ENCODE peak calls at places on chromosomes 5 and 9, in five cellular contexts. Q is stomach, D is suprapubic skin, O is upper lobe of right lung, G is cardiac muscle cell. F is an unnamed sample.

GRCh38 chr5:158154226-158155005 is 295.5 kb upstream of the CLINT1 start:
- DNase-seq in O (no peak), D (no peak), G (no peak), Q (no peak), F (no peak)

GRCh38 chr5:115758356-115758755 is 58.1 kb downstream of the CDO1 start:
- DNase-seq in O (no peak), D (no peak), Q (no peak), G (no peak), F (no peak)

GRCh38 chr5:112681481-112681908 is 56.2 kb upstream of the APC start:
- DNase-seq in Q (no peak), G (no peak), D (no peak), O (no peak), F (no peak)

GRCh38 chr5:110536120-110537115 is 190.1 kb downstream of the TMEM232 start:
- DNase-seq in O (no peak), Q (no peak), D (no peak), G (no peak), F (no peak)

GRCh38 chr5:38465045-38465444 is 91.4 kb downstream of the LIFR start:
- DNase-seq in O (no peak), Q (no peak), D (no peak), G (no peak), F (no peak)

GRCh38 chr9:88532320-88532719 is 2.7 kb upstream of the NXNL2 start:
- DNase-seq in G (peak), D (no peak), O (no peak), Q (no peak), F (peak)

GRCh38 chr9:127780126-127780885 is 1.8 kb upstream of the SH2D3C start:
- DNase-seq in O (no peak), D (no peak), G (no peak), Q (no peak), F (peak)

GRCh38 chr5:164472150-164472549 is 966.7 kb downstream of the MAT2B start:
- DNase-seq in Q (no peak), G (peak), D (no peak), O (no peak), F (no peak)

GRCh38 chr9:88697764-88698436 is 162.9 kb downstream of the NXNL2 start:
- DNase-seq in G (no peak), Q (no peak), D (no peak), O (no peak), F (no peak)

GRCh38 chr5:113040672-113041071 is 64.1 kb downstream of the DCP2 start:
- DNase-seq in D (no peak), Q (no peak), G (no peak), O (no peak), F (no peak)

GRCh38 chr9:14075218-14075617 is 238.7 kb downstream of the NFIB start:
- DNase-seq in Q (no peak), O (no peak), G (no peak), D (no peak), F (no peak)

GRCh38 chr5:177592010-177592834 is at the start of gene TMED9:
- DNase-seq in D (peak), G (peak), Q (peak), O (peak), F (peak)

GRCh38 chr9:2418619-2419018 is 203.0 kb upstream of the VLDLR start:
- DNase-seq in D (no peak), G (no peak), Q (no peak), O (no peak), F (no peak)

GRCh38 chr9:80025131-80025530 is 453.4 kb downstream of the TLE4 start:
- DNase-seq in G (no peak), Q (no peak), D (no peak), O (no peak), F (no peak)

GRCh38 chr5:91182763-91183162 is 200.4 kb downstream of the ARRDC3 start:
- DNase-seq in Q (no peak), O (no peak), D (no peak), G (no peak), F (no peak)

GRCh38 chr5:10018670-10019069 is 231.0 kb downstream of the ATPSCKMT start:
- DNase-seq in Q (no peak), O (no peak), D (no peak), G (no peak), F (no peak)

GRCh38 chr9:20662156-20662555 is 21.9 kb upstream of the FOCAD start:
- DNase-seq in O (no peak), G (no peak), Q (no peak), D (no peak), F (no peak)

GRCh38 chr9:124139001-124139400 is 118.7 kb upstream of the NEK6 start:
- DNase-seq in O (no peak), D (no peak), Q (no peak), G (no peak), F (no peak)

GRCh38 chr5:121967187-121967586 is 5.4 kb downstream of the SRFBP1 start:
- DNase-seq in O (no peak), G (no peak), D (no peak), Q (no peak), F (no peak)

GRCh38 chr9:136527721-136528710 is 17.8 kb downstream of the NOTCH1 start:
- DNase-seq in D (no peak), O (no peak), Q (peak), G (no peak), F (no peak)

DNA sequence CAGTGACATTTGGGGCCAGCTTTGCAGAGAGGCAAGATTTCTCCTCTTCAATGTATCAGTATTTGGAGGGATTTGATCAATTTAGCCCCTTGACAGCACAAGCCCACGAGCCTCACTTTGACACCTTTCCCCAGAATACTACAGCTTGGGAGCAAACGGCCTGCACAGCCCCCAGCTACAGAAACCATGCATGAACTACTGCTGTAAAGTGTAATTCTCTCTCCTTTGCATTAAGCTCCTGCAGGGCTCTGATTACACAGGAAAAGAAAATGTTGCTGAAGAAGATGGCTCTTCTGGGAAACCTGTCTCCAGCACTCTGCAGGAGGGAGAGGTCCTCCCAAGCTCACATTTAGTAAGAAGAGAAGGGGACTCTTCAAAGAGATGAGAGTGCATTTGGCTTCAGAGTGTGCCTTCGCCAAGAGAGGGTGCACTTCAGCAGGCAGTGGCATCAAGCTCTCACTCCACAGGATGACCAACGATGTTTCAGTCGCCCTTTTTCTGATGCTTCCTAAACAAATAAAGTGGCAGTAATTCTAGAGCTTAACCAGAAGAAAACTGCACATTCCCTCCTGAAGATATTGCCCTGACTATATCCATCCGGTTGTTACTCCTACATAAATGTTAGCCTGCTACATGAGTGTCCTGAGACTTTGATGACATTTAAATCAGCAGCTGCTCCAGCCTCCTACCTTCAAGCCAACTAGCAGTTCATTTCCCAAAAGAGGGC is 272.1 kb downstream of the AUH start:
- DNase-seq in O (no peak), D (no peak), G (peak), Q (peak), F (no peak)
- TF ChIP-seq CTCF in O (peak), D (no peak), G (peak), Q (no peak), F (no peak)

DNA sequence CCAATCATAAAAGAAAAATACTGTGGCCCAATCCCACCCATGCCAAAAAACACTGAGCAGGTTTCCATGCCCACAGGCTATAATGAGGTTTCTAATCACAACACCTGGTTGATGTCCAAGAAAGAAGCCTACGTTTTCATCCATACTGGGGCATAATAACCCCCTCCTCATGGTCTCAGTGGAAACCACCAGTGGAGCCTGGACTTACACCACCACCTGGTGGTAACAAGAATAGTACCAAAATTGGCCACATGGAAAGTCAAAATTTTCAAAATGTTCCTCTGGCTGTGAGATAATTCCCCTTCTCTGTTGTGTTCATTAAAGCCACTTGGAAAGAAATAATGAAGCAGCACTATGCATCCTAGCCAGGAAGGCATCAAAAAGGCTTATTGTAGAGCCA is 687.3 kb upstream of the ST8SIA4 start:
- DNase-seq in O (no peak), D (no peak), G (no peak), Q (no peak), F (no peak)
- TF ChIP-seq CTCF in O (peak), D (no peak), G (no peak), Q (no peak), F (peak)

DNA sequence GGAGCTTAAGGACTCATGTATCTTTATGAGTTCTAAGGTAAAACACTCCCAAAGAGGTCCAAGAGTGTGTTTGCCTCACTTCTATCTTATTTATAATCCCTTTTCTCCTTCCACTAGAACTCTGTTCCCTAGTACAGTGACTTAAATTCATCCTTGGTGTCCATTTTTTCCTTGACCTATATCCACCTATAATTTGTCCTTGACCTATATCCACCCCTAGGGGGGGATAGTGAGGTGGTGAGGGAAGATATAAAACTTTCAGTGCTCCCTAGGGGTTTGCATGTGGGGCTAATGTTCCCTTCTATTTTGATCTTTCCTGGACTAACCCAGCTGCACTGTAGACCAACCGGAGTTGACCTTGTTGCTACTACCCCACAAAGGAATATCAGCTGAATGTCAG is 83.5 kb upstream of the GNAQ start:
- DNase-seq in Q (no peak), O (no peak), D (no peak), G (peak), F (no peak)
- TF ChIP-seq CTCF in Q (no peak), O (peak), D (no peak), G (peak), F (peak)

GRCh38 chr9:130117816-130118632 is 54.2 kb upstream of the NCS1 start:
- DNase-seq in O (no peak), G (no peak), Q (no peak), D (no peak), F (no peak)
- TF ChIP-seq CTCF in O (no peak), G (no peak), Q (no peak), D (no peak), F (no peak)

DNA sequence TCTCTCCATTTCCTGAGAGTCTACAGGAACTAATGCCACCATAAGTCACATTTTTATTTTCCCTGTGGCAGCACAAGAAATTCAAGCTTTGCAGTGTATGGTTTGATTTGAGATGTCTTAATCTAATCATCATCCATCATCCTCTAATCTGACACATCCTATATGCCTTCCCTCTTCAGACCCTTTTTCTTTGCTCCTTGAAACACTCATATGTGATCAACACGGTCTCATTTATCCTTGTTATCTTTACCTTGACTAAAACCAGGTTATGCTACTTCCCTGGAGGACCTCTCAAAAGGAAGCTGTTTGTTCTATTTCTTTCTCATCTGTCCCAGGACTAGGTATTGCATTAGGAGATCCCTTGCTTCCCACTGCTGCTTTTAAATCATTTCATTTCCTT is 146.9 kb upstream of the MRPS30 start:
- DNase-seq in D (no peak), G (no peak), O (no peak), Q (no peak), F (no peak)
- TF ChIP-seq CTCF in D (no peak), G (no peak), O (no peak), Q (no peak), F (no peak)

GRCh38 chr9:113935677-113936380 is 59.7 kb downstream of the ZNF618 start:
- DNase-seq in G (no peak), Q (peak), O (no peak), D (no peak), F (no peak)

GRCh38 chr9:113933188-113933587 is 57.1 kb downstream of the ZNF618 start:
- DNase-seq in O (no peak), Q (no peak), G (no peak), D (no peak), F (no peak)

GRCh38 chr9:113933671-113934070 is 57.6 kb downstream of the ZNF618 start:
- DNase-seq in Q (peak), G (no peak), O (no peak), D (no peak), F (no peak)

GRCh38 chr9:113934826-113935676 is 58.9 kb downstream of the ZNF618 start:
- DNase-seq in D (no peak), O (no peak), G (no peak), Q (peak), F (no peak)

GRCh38 chr9:113934167-113934566 is 58.1 kb downstream of the ZNF618 start:
- DNase-seq in Q (peak), G (no peak), O (no peak), D (no peak), F (no peak)
- TF ChIP-seq CTCF in Q (no peak), G (no peak), O (no peak), D (no peak), F (no peak)

F was measured in neural crest cell.